ENCODE peak calls at places on chromosomes 13 and 19, in eight cellular contexts. O is heart left ventricle, T is fibroblast of pulmonary artery, A is AG04450, P is mesenchymal stem cell, W is lower lobe of right lung, D is kidney epithelial cell, I is bronchial epithelial cell. N is an unnamed sample.

GRCh38 chr19:13164370-13165090 is 14.3 kb downstream of the IER2 start:
- DNase-seq in O (peak; percentile 90), T (peak; percentile 97), A (no peak), P (peak; percentile 65), W (peak; percentile 69), D (no peak), I (peak; percentile 84), N (no peak)

GRCh38 chr13:25468330-25469178 is 96.8 kb downstream of the ATP8A2 start:
- DNase-seq in O (peak; percentile 10), T (no peak), A (no peak), P (no peak), W (no peak), D (no peak), I (no peak), N (no peak)

GRCh38 chr13:90201198-90201597 is 1146.3 kb upstream of the MIR17HG start:
- DNase-seq in O (no peak), T (peak; percentile 29), A (no peak), P (peak; percentile 86), W (no peak), D (no peak), I (peak; percentile 45), N (peak; percentile 96)

GRCh38 chr13:88764103-88764502 is 1092.9 kb downstream of the SLITRK5 start:
- DNase-seq in O (no peak), T (no peak), A (no peak), P (no peak), W (no peak), D (no peak), I (no peak), N (no peak)

GRCh38 chr19:44552324-44552723 is 22.8 kb upstream of the CEACAM20 start:
- DNase-seq in O (no peak), T (peak; percentile 29), A (no peak), P (peak; percentile 23), W (no peak), D (no peak), I (peak; percentile 51), N (no peak)

GRCh38 chr13:103615778-103616177 is 549.6 kb upstream of the SLC10A2 start:
- DNase-seq in O (no peak), T (no peak), A (no peak), P (no peak), W (no peak), D (no peak), I (no peak), N (no peak)

GRCh38 chr19:38444026-38444425 is 10.5 kb downstream of the RYR1 start:
- DNase-seq in O (no peak), T (no peak), A (no peak), P (no peak), W (no peak), D (no peak), I (no peak), N (no peak)

GRCh38 chr19:1266818-1267440 is 2.2 kb upstream of the CIRBP start:
- DNase-seq in O (peak; percentile 80), T (peak; percentile 58), A (no peak), P (no peak), W (peak; percentile 86), D (no peak), I (no peak), N (no peak)

GRCh38 chr19:4709440-4710280 is 14.0 kb downstream of the DPP9 start:
- DNase-seq in O (no peak), T (no peak), A (no peak), P (no peak), W (no peak), D (no peak), I (no peak), N (no peak)

GRCh38 chr13:100921139-100921538 is 246.5 kb upstream of the TMTC4 start:
- DNase-seq in O (no peak), T (no peak), A (peak; percentile 7), P (no peak), W (no peak), D (no peak), I (no peak), N (no peak)

GRCh38 chr13:100913143-100913542 is 238.5 kb upstream of the TMTC4 start:
- DNase-seq in O (no peak), T (no peak), A (peak; percentile 13), P (peak; percentile 44), W (no peak), D (no peak), I (no peak), N (no peak)

GRCh38 chr13:100922599-100922998 is 248.0 kb upstream of the TMTC4 start:
- DNase-seq in O (no peak), T (peak; percentile 3), A (no peak), P (no peak), W (no peak), D (no peak), I (no peak), N (no peak)

DNA sequence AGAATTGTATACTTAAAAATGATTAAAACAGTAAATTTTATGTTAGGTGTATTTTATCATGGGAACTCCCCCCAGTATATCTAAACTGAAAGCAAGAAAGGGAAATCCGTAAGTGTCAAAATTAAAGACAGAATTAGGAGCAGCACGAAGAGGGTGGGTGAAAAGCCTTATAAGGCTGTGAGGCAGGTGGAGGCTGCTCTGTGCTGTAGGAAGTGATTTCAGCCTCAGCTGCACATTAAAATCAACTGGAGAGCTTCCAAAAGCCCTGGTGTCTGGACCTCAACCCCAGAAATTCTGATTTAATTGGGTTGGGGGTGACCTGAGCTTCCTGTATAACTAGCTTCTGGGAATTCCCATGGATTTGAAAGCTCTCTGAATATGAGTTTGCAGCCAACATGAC is 242.3 kb upstream of the TMTC4 start:
- DNase-seq in O (no peak), T (no peak), A (no peak), P (no peak), W (no peak), D (no peak), I (no peak), N (no peak)
- H3K4me3 ChIP-seq in O (no peak overlapping the region), T (no peak overlapping the region), A (no peak overlapping the region), P (no peak overlapping the region), W (no peak overlapping the region), D (no peak overlapping the region), I (no peak overlapping the region), N (no peak overlapping the region)

GRCh38 chr19:2887391-2887914 is 13.3 kb upstream of the ZNF57 start:
- DNase-seq in O (no peak), T (peak; percentile 85), A (peak; percentile 27), P (peak; percentile 64), W (no peak), D (no peak), I (peak; percentile 70), N (no peak)

GRCh38 chr19:2885736-2886135 is 15.0 kb upstream of the ZNF57 start:
- DNase-seq in O (no peak), T (no peak), A (no peak), P (no peak), W (no peak), D (no peak), I (no peak), N (no peak)

GRCh38 chr19:2883686-2884439 is 16.7 kb downstream of the ZNF556 start:
- DNase-seq in O (no peak), T (no peak), A (no peak), P (no peak), W (no peak), D (no peak), I (no peak), N (no peak)

GRCh38 chr19:2888739-2889224 is 11.9 kb upstream of the ZNF57 start:
- DNase-seq in O (peak; percentile 10), T (no peak), A (no peak), P (no peak), W (peak; percentile 53), D (no peak), I (no peak), N (no peak)
- H3K4me3 ChIP-seq in O (peak overlapping the region; percentile 30), T (peak overlapping the region; percentile 5), A (no peak overlapping the region), P (peak overlapping the region; percentile 68), W (peak overlapping the region; percentile 48), D (no peak overlapping the region), I (no peak overlapping the region), N (no peak overlapping the region)

DNA sequence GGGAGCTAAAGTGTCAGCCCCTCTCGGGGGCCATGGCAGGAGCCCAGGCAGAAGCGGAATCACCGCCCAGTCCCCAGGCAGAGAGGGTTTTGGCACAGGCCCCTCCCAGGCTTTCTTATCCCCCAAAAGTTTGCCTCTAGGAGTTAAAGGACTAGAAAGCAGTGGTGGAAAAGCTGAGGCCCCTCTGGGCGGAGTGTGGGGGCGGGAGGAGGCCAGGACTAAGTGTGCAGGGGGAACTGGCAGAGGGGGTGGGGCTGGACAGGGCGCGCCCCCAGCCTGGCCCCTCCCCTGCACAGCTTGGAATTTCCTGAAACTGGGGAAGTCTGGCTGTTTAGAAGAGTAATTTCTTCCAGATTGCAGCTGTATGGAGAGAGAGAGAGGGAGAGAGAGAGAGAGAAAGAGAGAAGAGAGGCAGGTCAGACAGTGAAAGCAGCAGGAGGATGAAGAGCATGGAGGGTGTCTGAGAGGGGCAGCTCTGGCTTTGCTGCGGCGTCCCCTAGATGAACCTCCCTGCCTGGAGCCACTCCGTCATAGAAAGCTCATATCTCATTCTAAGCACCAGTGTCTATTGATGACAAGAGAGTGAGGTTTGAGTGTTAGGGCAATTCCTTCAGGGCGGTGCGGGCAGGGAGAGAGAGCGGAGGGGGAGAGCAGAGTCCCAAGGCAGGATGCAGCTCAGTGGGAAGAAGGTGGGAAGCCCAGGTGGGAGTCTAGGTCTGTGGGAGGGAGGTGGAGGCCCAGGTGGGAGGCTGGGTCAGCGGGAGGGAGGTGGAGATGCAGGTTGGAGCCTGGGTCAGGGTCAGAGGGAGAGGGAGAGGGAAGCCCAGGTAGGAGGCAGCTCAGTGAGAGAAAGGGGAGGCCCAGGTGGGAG is at the start of gene CDC42EP5:
- DNase-seq in O (peak; percentile 87), T (peak; percentile 90), A (peak; percentile 71), P (peak; percentile 92), W (peak; percentile 59), D (no peak), I (peak; percentile 51), N (peak; percentile 55)
- H3K4me3 ChIP-seq in O (peak within 1 kb of the TSS; percentile 55), T (peak within 1 kb of the TSS; percentile 75), A (peak within 1 kb of the TSS; percentile 70), P (peak within 1 kb of the TSS; percentile 73), W (peak within 1 kb of the TSS; percentile 54), D (peak within 1 kb of the TSS; percentile 37), I (peak within 1 kb of the TSS; percentile 37), N (peak within 1 kb of the TSS; percentile 66)

GRCh38 chr19:43450545-43450997 is 14.8 kb downstream of the LYPD3 start:
- DNase-seq in O (no peak), T (peak; percentile 68), A (no peak), P (peak; percentile 36), W (no peak), D (no peak), I (peak; percentile 49), N (peak; percentile 67)

GRCh38 chr19:43455321-43456113 is 9.9 kb downstream of the LYPD3 start:
- DNase-seq in O (no peak), T (no peak), A (no peak), P (no peak), W (no peak), D (no peak), I (peak; percentile 30), N (no peak)

GRCh38 chr19:43447655-43448054 is 17.8 kb downstream of the LYPD3 start:
- DNase-seq in O (no peak), T (no peak), A (no peak), P (no peak), W (no peak), D (no peak), I (no peak), N (no peak)

GRCh38 chr19:43457809-43458208 is 7.6 kb downstream of the LYPD3 start:
- DNase-seq in O (no peak), T (no peak), A (no peak), P (no peak), W (no peak), D (no peak), I (no peak), N (no peak)

GRCh38 chr19:43452517-43453045 is 12.8 kb downstream of the LYPD3 start:
- DNase-seq in O (no peak), T (no peak), A (no peak), P (no peak), W (no peak), D (no peak), I (peak; percentile 92), N (no peak)
- H3K4me3 ChIP-seq in O (no peak overlapping the region), T (no peak overlapping the region), A (no peak overlapping the region), P (no peak overlapping the region), W (no peak overlapping the region), D (no peak overlapping the region), I (no peak overlapping the region), N (no peak overlapping the region)